ENCODE peak calls at places on chromosomes 16 and 17, in five cellular contexts. D is cerebellar cortex, C is HS-27A, R is AG10803, L is NCI-H1694. G is an unnamed sample.

GRCh38 chr16:78746718-78747117 is 647.3 kb downstream of the WWOX start:
- DNase-seq in R (no peak), D (no peak), L (no peak), C (no peak), G (no peak)

GRCh38 chr16:84277244-84277823 is 17.3 kb upstream of the WFDC1 start:
- DNase-seq in D (peak; percentile 43), R (peak; percentile 36), C (no peak), L (peak; percentile 54), G (peak; percentile 76)

GRCh38 chr17:8672326-8672725 is 41.8 kb upstream of the MYH10 start:
- DNase-seq in D (no peak), C (no peak), R (no peak), L (no peak), G (no peak)

GRCh38 chr17:3986270-3986938 is 22.2 kb upstream of the ATP2A3 start:
- DNase-seq in D (no peak), C (no peak), R (no peak), L (no peak), G (no peak)

GRCh38 chr17:29722411-29723198 is 99.9 kb upstream of the CORO6 start:
- DNase-seq in C (no peak), R (peak; percentile 92), L (peak; percentile 75), D (no peak), G (peak; percentile 68)

GRCh38 chr17:19346351-19347255 is 15.9 kb downstream of the B9D1 start:
- DNase-seq in D (peak; percentile 59), C (peak; percentile 92), R (peak; percentile 88), L (peak; percentile 55), G (peak; percentile 78)

GRCh38 chr17:35773674-35774425 is 13.2 kb downstream of the C17orf50 start:
- DNase-seq in C (no peak), D (no peak), R (no peak), L (no peak), G (no peak)

GRCh38 chr16:83882118-83882879 is 16.6 kb upstream of the MLYCD start:
- DNase-seq in L (no peak), C (no peak), R (no peak), D (no peak), G (no peak)

GRCh38 chr17:28711723-28712036 is at the start of gene PROCA1:
- DNase-seq in L (no peak), R (no peak), C (no peak), D (no peak), G (no peak)

GRCh38 chr17:2814499-2815341 is 18.5 kb downstream of the RAP1GAP2 start:
- DNase-seq in L (no peak), R (no peak), C (no peak), D (no peak), G (peak; percentile 37)

GRCh38 chr17:74099441-74100340 is 103.8 kb upstream of the RPL38 start:
- DNase-seq in D (no peak), C (no peak), L (no peak), R (no peak), G (no peak)

GRCh38 chr16:68093816-68094613 is 8.8 kb downstream of the NFATC3 start:
- DNase-seq in R (peak; percentile 61), L (peak; percentile 17), D (peak; percentile 70), C (no peak), G (no peak)

GRCh38 chr16:52435573-52435972 is 111.4 kb downstream of the TOX3 start:
- DNase-seq in R (no peak), C (no peak), L (peak; percentile 71), D (peak; percentile 0), G (no peak)

GRCh38 chr17:17590141-17590735 is 1.3 kb downstream of the PEMT start:
- DNase-seq in R (no peak), D (no peak), L (no peak), C (no peak), G (no peak)